ENCODE peak calls at places on chromosomes 5 and 9, in four cellular contexts. One of them, this sample, is unnamed.

GRCh38 chr5:19616821-19617220 is 371.2 kb downstream of the CDH18 start:
- DNase-seq in AG04450: no peak
- DNase-seq in iris pigment epithelial cell: no peak
- DNase-seq in adipocyte: no peak
- DNase-seq in this sample: no peak

GRCh38 chr9:78620764-78621163 is 323.8 kb downstream of the PSAT1 start:
- DNase-seq in adipocyte: peak
- DNase-seq in iris pigment epithelial cell: peak
- DNase-seq in AG04450: peak
- DNase-seq in this sample: peak

GRCh38 chr5:163567811-163568210 is 62.4 kb downstream of the MAT2B start:
- DNase-seq in AG04450: no peak
- DNase-seq in iris pigment epithelial cell: no peak
- DNase-seq in adipocyte: no peak
- DNase-seq in this sample: no peak

GRCh38 chr9:114196924-114197570 is 41.7 kb downstream of the COL27A1 start:
- DNase-seq in iris pigment epithelial cell: no peak
- DNase-seq in adipocyte: no peak
- DNase-seq in AG04450: no peak
- DNase-seq in this sample: peak

GRCh38 chr9:99833735-99834134 is 12.1 kb downstream of the NR4A3 start:
- DNase-seq in adipocyte: no peak
- DNase-seq in iris pigment epithelial cell: no peak
- DNase-seq in AG04450: no peak
- DNase-seq in this sample: no peak

GRCh38 chr5:55994502-55994997 is at the start of gene IL6ST:
- DNase-seq in AG04450: peak
- DNase-seq in iris pigment epithelial cell: peak
- DNase-seq in adipocyte: peak
- DNase-seq in this sample: peak

GRCh38 chr5:139492700-139493192 is 10.2 kb upstream of the STING1 start:
- DNase-seq in adipocyte: peak
- DNase-seq in iris pigment epithelial cell: peak
- DNase-seq in AG04450: no peak
- DNase-seq in this sample: peak

GRCh38 chr9:79574166-79574565 is 2.4 kb downstream of the TLE4 start:
- DNase-seq in adipocyte: peak
- DNase-seq in AG04450: no peak
- DNase-seq in iris pigment epithelial cell: no peak
- DNase-seq in this sample: no peak

GRCh38 chr9:109349431-109349846 is 28.6 kb upstream of the EPB41L4B start:
- DNase-seq in iris pigment epithelial cell: peak
- DNase-seq in AG04450: peak
- DNase-seq in adipocyte: peak
- DNase-seq in this sample: peak

GRCh38 chr5:149060325-149060724 is 2.5 kb downstream of the SH3TC2 start:
- DNase-seq in AG04450: no peak
- DNase-seq in adipocyte: peak
- DNase-seq in iris pigment epithelial cell: peak
- DNase-seq in this sample: peak

GRCh38 chr9:91207889-91208651 is 153.6 kb downstream of the AUH start:
- DNase-seq in iris pigment epithelial cell: peak
- DNase-seq in AG04450: no peak
- DNase-seq in adipocyte: peak
- DNase-seq in this sample: peak

GRCh38 chr9:28801144-28801799 is 1228.0 kb upstream of the C9orf72 start:
- DNase-seq in AG04450: no peak
- DNase-seq in adipocyte: no peak
- DNase-seq in iris pigment epithelial cell: peak
- DNase-seq in this sample: no peak

GRCh38 chr5:140725799-140726471 is 25.7 kb downstream of the ZMAT2 start:
- DNase-seq in iris pigment epithelial cell: peak
- DNase-seq in adipocyte: peak
- DNase-seq in AG04450: peak
- DNase-seq in this sample: peak

GRCh38 chr5:107247427-107247826 is 423.3 kb downstream of the EFNA5 start:
- DNase-seq in adipocyte: no peak
- DNase-seq in AG04450: no peak
- DNase-seq in iris pigment epithelial cell: peak
- DNase-seq in this sample: no peak

GRCh38 chr5:168314735-168315411 is 23.4 kb downstream of the WWC1 start:
- DNase-seq in AG04450: peak
- DNase-seq in adipocyte: peak
- DNase-seq in iris pigment epithelial cell: peak
- DNase-seq in this sample: peak

GRCh38 chr9:70303268-70303667 is 44.5 kb downstream of the SMC5 start:
- DNase-seq in iris pigment epithelial cell: peak
- DNase-seq in adipocyte: peak
- DNase-seq in AG04450: no peak
- DNase-seq in this sample: no peak

GRCh38 chr9:129253820-129254381 is 75.8 kb upstream of the IER5L start:
- DNase-seq in iris pigment epithelial cell: peak
- DNase-seq in AG04450: no peak
- DNase-seq in adipocyte: no peak
- DNase-seq in this sample: peak

GRCh38 chr5:133924221-133924920 is 44.1 kb downstream of the C5orf15 start:
- DNase-seq in iris pigment epithelial cell: no peak
- DNase-seq in AG04450: no peak
- DNase-seq in adipocyte: no peak
- DNase-seq in this sample: no peak

GRCh38 chr9:34139477-34140146 is 13.1 kb upstream of the DCAF12 start:
- DNase-seq in iris pigment epithelial cell: peak
- DNase-seq in adipocyte: peak
- DNase-seq in AG04450: peak
- DNase-seq in this sample: peak

GRCh38 chr9:126357074-126357473 is 30.4 kb downstream of the MVB12B start:
- DNase-seq in AG04450: no peak
- DNase-seq in adipocyte: no peak
- DNase-seq in iris pigment epithelial cell: no peak
- DNase-seq in this sample: no peak

GRCh38 chr5:139561655-139562451 is 714 bp downstream of the UBE2D2 start:
- DNase-seq in iris pigment epithelial cell: peak
- DNase-seq in AG04450: no peak
- DNase-seq in adipocyte: peak
- DNase-seq in this sample: peak